ENCODE peak calls at places on chromosomes 13 and 19, in four cellular contexts. One of them, this sample, is unnamed.

GRCh38 chr19:41871573-41872383 is 5.3 kb upstream of the CD79A start:
- DNase-seq in erythroblast: no peak
- DNase-seq in fibroblast of mammary gland: no peak
- DNase-seq in stomach: no peak
- DNase-seq in this sample: no peak

GRCh38 chr19:29634731-29635130 is 28.6 kb downstream of the POP4 start:
- DNase-seq in erythroblast: no peak
- DNase-seq in fibroblast of mammary gland: no peak
- DNase-seq in stomach: no peak
- DNase-seq in this sample: no peak

GRCh38 chr19:16048583-16048982 is 27.7 kb upstream of the TPM4 start:
- DNase-seq in erythroblast: no peak
- DNase-seq in fibroblast of mammary gland: no peak
- DNase-seq in stomach: no peak
- DNase-seq in this sample: no peak

GRCh38 chr13:36582977-36583376 is 90.8 kb upstream of the SERTM1 start:
- DNase-seq in erythroblast: no peak
- DNase-seq in fibroblast of mammary gland: no peak
- DNase-seq in stomach: no peak
- DNase-seq in this sample: no peak

GRCh38 chr19:30061557-30062330 is 119.7 kb downstream of the URI1 start:
- DNase-seq in erythroblast: no peak
- DNase-seq in fibroblast of mammary gland: no peak
- DNase-seq in stomach: no peak
- DNase-seq in this sample: no peak

GRCh38 chr19:50912727-50913716 is 1.8 kb upstream of the KLK4 start:
- DNase-seq in erythroblast: no peak
- DNase-seq in fibroblast of mammary gland: no peak
- DNase-seq in stomach: no peak
- DNase-seq in this sample: no peak

GRCh38 chr19:50308991-50309390 is 20.2 kb downstream of the KCNC3 start:
- DNase-seq in erythroblast: no peak
- DNase-seq in fibroblast of mammary gland: no peak
- DNase-seq in stomach: no peak
- DNase-seq in this sample: no peak

GRCh38 chr13:75196112-75196855 is 285.7 kb downstream of the TBC1D4 start:
- DNase-seq in erythroblast: no peak
- DNase-seq in fibroblast of mammary gland: peak
- DNase-seq in stomach: no peak
- DNase-seq in this sample: no peak

GRCh38 chr19:7191946-7192691 is 102.1 kb downstream of the INSR start:
- DNase-seq in erythroblast: no peak
- DNase-seq in fibroblast of mammary gland: peak
- DNase-seq in stomach: no peak
- DNase-seq in this sample: no peak